ENCODE peak calls at places on chromosomes 2 and 18, in six cellular contexts. One of them, this sample, is unnamed.
A peak's percentile ranks its signal among the peaks of the same experiment; 100 is the strongest.

GRCh38 chr2:199456383-199457146 is 1.2 kb downstream of the SATB2 start:
- DNase-seq in H1: no peak
- DNase-seq in GM12878: no peak
- DNase-seq in CD8-positive, alpha-beta T cell: no peak
- DNase-seq in aorta: no peak
- DNase-seq in lung: no peak
- DNase-seq in this sample: no peak

GRCh38 chr18:77271720-77272481 is 22.3 kb downstream of the GALR1 start:
- DNase-seq in aorta: no peak
- DNase-seq in lung: no peak
- DNase-seq in CD8-positive, alpha-beta T cell: no peak
- DNase-seq in H1: no peak
- DNase-seq in GM12878: no peak
- DNase-seq in this sample: no peak

GRCh38 chr2:96251721-96252292 is 14.0 kb downstream of the TMEM127 start:
- DNase-seq in CD8-positive, alpha-beta T cell: no peak
- DNase-seq in lung: peak; percentile 53
- DNase-seq in H1: no peak
- DNase-seq in GM12878: no peak
- DNase-seq in aorta: peak; percentile 92
- DNase-seq in this sample: no peak

GRCh38 chr2:216584112-216584511 is 49.1 kb upstream of the IGFBP2 start:
- DNase-seq in aorta: no peak
- DNase-seq in H1: no peak
- DNase-seq in lung: no peak
- DNase-seq in CD8-positive, alpha-beta T cell: no peak
- DNase-seq in GM12878: no peak
- DNase-seq in this sample: no peak

GRCh38 chr2:40625849-40626248 is 174.0 kb upstream of the SLC8A1 start:
- DNase-seq in lung: no peak
- DNase-seq in aorta: no peak
- DNase-seq in H1: no peak
- DNase-seq in GM12878: no peak
- DNase-seq in CD8-positive, alpha-beta T cell: no peak
- DNase-seq in this sample: no peak

GRCh38 chr2:62430146-62430545 is 75.8 kb downstream of the TMEM17 start:
- DNase-seq in aorta: no peak
- DNase-seq in lung: no peak
- DNase-seq in GM12878: no peak
- DNase-seq in CD8-positive, alpha-beta T cell: no peak
- DNase-seq in H1: no peak
- DNase-seq in this sample: no peak

GRCh38 chr2:211877061-211877460 is 661.5 kb downstream of the ERBB4 start:
- DNase-seq in GM12878: no peak
- DNase-seq in aorta: no peak
- DNase-seq in H1: no peak
- DNase-seq in CD8-positive, alpha-beta T cell: no peak
- DNase-seq in lung: no peak
- DNase-seq in this sample: no peak

GRCh38 chr18:11658989-11659388 is 30.1 kb upstream of the GNAL start:
- DNase-seq in lung: peak; percentile 46
- DNase-seq in H1: no peak
- DNase-seq in CD8-positive, alpha-beta T cell: no peak
- DNase-seq in aorta: no peak
- DNase-seq in GM12878: no peak
- DNase-seq in this sample: no peak

GRCh38 chr2:68901199-68901515 is 30.0 kb upstream of the BMP10 start:
- DNase-seq in GM12878: no peak
- DNase-seq in H1: no peak
- DNase-seq in CD8-positive, alpha-beta T cell: no peak
- DNase-seq in lung: no peak
- DNase-seq in aorta: no peak
- DNase-seq in this sample: peak; percentile 25

GRCh38 chr2:173354073-173354600 is 535 bp upstream of the CDCA7 start:
- DNase-seq in lung: no peak
- DNase-seq in H1: no peak
- DNase-seq in aorta: no peak
- DNase-seq in CD8-positive, alpha-beta T cell: no peak
- DNase-seq in GM12878: no peak
- DNase-seq in this sample: no peak

GRCh38 chr2:176035013-176035691 is 33.1 kb upstream of the LNPK start:
- DNase-seq in aorta: no peak
- DNase-seq in CD8-positive, alpha-beta T cell: no peak
- DNase-seq in H1: no peak
- DNase-seq in GM12878: no peak
- DNase-seq in lung: no peak
- DNase-seq in this sample: no peak

GRCh38 chr2:230224458-230224857 is 1.1 kb upstream of the SP140 start:
- DNase-seq in aorta: no peak
- DNase-seq in lung: no peak
- DNase-seq in H1: no peak
- DNase-seq in GM12878: no peak
- DNase-seq in CD8-positive, alpha-beta T cell: no peak
- DNase-seq in this sample: no peak

GRCh38 chr2:12636837-12637581 is 79.7 kb upstream of the TRIB2 start:
- DNase-seq in H1: no peak
- DNase-seq in GM12878: no peak
- DNase-seq in CD8-positive, alpha-beta T cell: no peak
- DNase-seq in aorta: no peak
- DNase-seq in lung: no peak
- DNase-seq in this sample: no peak

GRCh38 chr2:59886758-59887157 is 666.7 kb downstream of the BCL11A start:
- DNase-seq in H1: no peak
- DNase-seq in lung: no peak
- DNase-seq in aorta: no peak
- DNase-seq in CD8-positive, alpha-beta T cell: no peak
- DNase-seq in GM12878: no peak
- DNase-seq in this sample: no peak

GRCh38 chr2:149225446-149225845 is 104.9 kb upstream of the LYPD6 start:
- DNase-seq in GM12878: no peak
- DNase-seq in aorta: no peak
- DNase-seq in CD8-positive, alpha-beta T cell: no peak
- DNase-seq in H1: no peak
- DNase-seq in lung: no peak
- DNase-seq in this sample: no peak

GRCh38 chr2:138767101-138767500 is 13.1 kb downstream of the NXPH2 start:
- DNase-seq in GM12878: no peak
- DNase-seq in lung: no peak
- DNase-seq in aorta: no peak
- DNase-seq in H1: no peak
- DNase-seq in CD8-positive, alpha-beta T cell: no peak
- DNase-seq in this sample: no peak

GRCh38 chr2:52465267-52465666 is 1302.3 kb upstream of the CHAC2 start:
- DNase-seq in CD8-positive, alpha-beta T cell: no peak
- DNase-seq in aorta: no peak
- DNase-seq in GM12878: no peak
- DNase-seq in lung: no peak
- DNase-seq in H1: no peak
- DNase-seq in this sample: no peak

GRCh38 chr18:58338141-58338540 is 290.8 kb downstream of the ALPK2 start:
- DNase-seq in GM12878: no peak
- DNase-seq in lung: no peak
- DNase-seq in aorta: no peak
- DNase-seq in H1: no peak
- DNase-seq in CD8-positive, alpha-beta T cell: no peak
- DNase-seq in this sample: no peak

GRCh38 chr2:220556658-220557057 is 929.2 kb downstream of the SLC4A3 start:
- DNase-seq in lung: no peak
- DNase-seq in CD8-positive, alpha-beta T cell: no peak
- DNase-seq in GM12878: no peak
- DNase-seq in aorta: no peak
- DNase-seq in H1: no peak
- DNase-seq in this sample: no peak

GRCh38 chr18:24876266-24876665 is 415.8 kb downstream of the HRH4 start:
- DNase-seq in CD8-positive, alpha-beta T cell: no peak
- DNase-seq in aorta: no peak
- DNase-seq in GM12878: no peak
- DNase-seq in H1: no peak
- DNase-seq in lung: no peak
- DNase-seq in this sample: no peak

GRCh38 chr2:144084114-144084661 is 435.7 kb downstream of the ZEB2 start:
- DNase-seq in lung: no peak
- DNase-seq in aorta: no peak
- DNase-seq in GM12878: no peak
- DNase-seq in CD8-positive, alpha-beta T cell: no peak
- DNase-seq in H1: no peak
- DNase-seq in this sample: no peak

DNA sequence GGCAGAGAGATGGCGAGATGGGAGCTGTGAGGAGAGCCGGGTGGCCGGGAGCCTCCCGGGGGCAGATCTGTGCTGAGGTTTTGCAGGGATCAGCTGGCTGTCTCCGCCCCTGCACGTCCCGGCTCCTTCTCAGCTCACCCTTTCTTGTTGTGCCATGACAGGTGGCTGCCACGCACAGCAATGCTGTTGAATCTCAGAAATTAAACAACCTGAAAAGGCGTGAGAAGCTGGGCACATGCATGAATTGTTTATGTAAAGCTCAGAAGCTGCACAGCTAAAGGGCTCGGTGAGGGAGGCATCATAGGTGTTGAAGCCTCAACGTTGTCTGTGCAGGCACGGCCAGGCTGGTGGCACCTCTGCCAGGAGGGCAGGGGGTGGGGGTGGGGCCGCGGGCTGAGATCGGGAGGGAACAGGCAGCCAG is 858 bp upstream of the RTP5 start:
- DNase-seq in H1: no peak
- DNase-seq in lung: no peak
- DNase-seq in aorta: no peak
- DNase-seq in CD8-positive, alpha-beta T cell: no peak
- DNase-seq in GM12878: no peak
- DNase-seq in this sample: no peak
- H3K4me1 ChIP-seq in H1: peaks cover 4% of the 10 kb centered on the region
- H3K4me1 ChIP-seq in lung: peaks cover 12% of the 10 kb centered on the region
- H3K4me1 ChIP-seq in aorta: no peaks in the 10 kb centered on the region
- H3K4me1 ChIP-seq in CD8-positive, alpha-beta T cell: peaks cover 84% of the 10 kb centered on the region
- H3K4me1 ChIP-seq in GM12878: peaks cover 11% of the 10 kb centered on the region
- H3K4me1 ChIP-seq in this sample: peaks cover 3% of the 10 kb centered on the region

GRCh38 chr2:27906074-27906473 is 15.5 kb downstream of the BABAM2 start:
- DNase-seq in H1: no peak
- DNase-seq in GM12878: no peak
- DNase-seq in lung: no peak
- DNase-seq in CD8-positive, alpha-beta T cell: no peak
- DNase-seq in aorta: no peak
- DNase-seq in this sample: no peak
- H3K4me3 ChIP-seq in H1: no peak overlapping the region
- H3K4me3 ChIP-seq in GM12878: no peak overlapping the region
- H3K4me3 ChIP-seq in lung: no peak overlapping the region
- H3K4me3 ChIP-seq in CD8-positive, alpha-beta T cell: no peak overlapping the region
- H3K4me3 ChIP-seq in aorta: no peak overlapping the region
- H3K4me3 ChIP-seq in this sample: no peak overlapping the region

DNA sequence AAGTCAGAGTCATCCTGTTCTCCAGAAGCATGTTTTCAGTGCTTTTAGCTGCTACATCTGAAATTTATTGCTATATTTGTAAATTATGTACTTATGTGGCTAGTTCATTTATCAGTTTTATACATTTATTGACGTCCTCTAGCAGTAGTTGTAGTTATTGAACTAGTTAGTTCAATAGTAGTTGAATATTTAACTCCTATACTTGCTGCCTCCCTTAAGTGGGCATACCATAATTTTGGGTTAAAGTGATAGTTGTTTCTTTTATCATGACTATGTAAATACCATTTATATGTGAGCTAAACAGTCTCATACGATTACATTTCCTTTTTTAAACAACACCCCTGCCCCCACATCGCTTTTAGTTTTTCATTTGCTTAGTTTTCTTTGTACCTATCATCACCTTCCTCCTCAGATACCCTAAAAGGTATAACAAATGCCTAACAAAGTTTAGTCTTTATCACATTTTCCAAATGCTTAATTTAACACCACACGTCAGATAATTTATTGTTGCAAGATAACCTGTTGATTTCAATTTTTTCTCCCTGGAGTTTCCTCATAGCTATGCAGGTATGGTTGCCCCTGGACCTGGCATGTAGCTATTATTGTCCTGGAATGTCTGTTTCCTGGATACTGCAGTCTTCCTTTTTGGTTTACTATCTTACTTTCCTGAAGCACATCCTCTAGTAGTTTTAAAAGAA is 8.8 kb downstream of the MAP4K4 start:
- DNase-seq in lung: no peak
- DNase-seq in H1: no peak
- DNase-seq in aorta: no peak
- DNase-seq in GM12878: no peak
- DNase-seq in CD8-positive, alpha-beta T cell: no peak
- DNase-seq in this sample: no peak
- H3K4me1 ChIP-seq in lung: peaks cover 14% of the 10 kb centered on the region
- H3K4me1 ChIP-seq in H1: peaks cover 15% of the 10 kb centered on the region
- H3K4me1 ChIP-seq in aorta: peaks cover 7% of the 10 kb centered on the region
- H3K4me1 ChIP-seq in GM12878: peaks cover 17% of the 10 kb centered on the region
- H3K4me1 ChIP-seq in CD8-positive, alpha-beta T cell: peaks cover 91% of the 10 kb centered on the region
- H3K4me1 ChIP-seq in this sample: peaks cover 1% of the 10 kb centered on the region

GRCh38 chr2:224984641-224985040 is 57.6 kb downstream of the DOCK10 start:
- DNase-seq in CD8-positive, alpha-beta T cell: no peak
- DNase-seq in GM12878: no peak
- DNase-seq in H1: no peak
- DNase-seq in lung: no peak
- DNase-seq in aorta: no peak
- DNase-seq in this sample: no peak

GRCh38 chr2:224986479-224986878 is 55.8 kb downstream of the DOCK10 start:
- DNase-seq in CD8-positive, alpha-beta T cell: no peak
- DNase-seq in aorta: no peak
- DNase-seq in lung: no peak
- DNase-seq in GM12878: no peak
- DNase-seq in H1: no peak
- DNase-seq in this sample: no peak

GRCh38 chr2:224983719-224984388 is 58.4 kb downstream of the DOCK10 start:
- DNase-seq in H1: no peak
- DNase-seq in CD8-positive, alpha-beta T cell: no peak
- DNase-seq in aorta: no peak
- DNase-seq in lung: no peak
- DNase-seq in GM12878: no peak
- DNase-seq in this sample: no peak

GRCh38 chr2:224982226-224982625 is 60.0 kb downstream of the DOCK10 start:
- DNase-seq in H1: no peak
- DNase-seq in CD8-positive, alpha-beta T cell: no peak
- DNase-seq in aorta: peak; percentile 51
- DNase-seq in lung: no peak
- DNase-seq in GM12878: no peak
- DNase-seq in this sample: no peak

GRCh38 chr2:224982910-224983688 is 59.2 kb downstream of the DOCK10 start:
- DNase-seq in aorta: peak; percentile 58
- DNase-seq in lung: no peak
- DNase-seq in CD8-positive, alpha-beta T cell: peak; percentile 68
- DNase-seq in GM12878: peak; percentile 61
- DNase-seq in H1: no peak
- DNase-seq in this sample: no peak
- H3K4me3 ChIP-seq in aorta: peak overlapping the region; percentile 81
- H3K4me3 ChIP-seq in lung: no peak overlapping the region
- H3K4me3 ChIP-seq in CD8-positive, alpha-beta T cell: no peak overlapping the region
- H3K4me3 ChIP-seq in GM12878: peak overlapping the region; percentile 9
- H3K4me3 ChIP-seq in H1: no peak overlapping the region
- H3K4me3 ChIP-seq in this sample: no peak overlapping the region